ENCODE peak calls at places on chromosome 3, in five cellular contexts. E, Y, W, L and B are unnamed samples.

GRCh38 chr3:129576514-129577345 is 29.7 kb downstream of the PLXND1 start:
- DNase-seq in Y (no peak), E (no peak), W (no peak), L (peak; percentile 28), B (no peak)

GRCh38 chr3:12708584-12709192 is 44.8 kb upstream of the RAF1 start:
- DNase-seq in W (no peak), E (no peak), L (peak; percentile 46), Y (peak; percentile 94), B (no peak)

GRCh38 chr3:183968846-183969245 is 48.8 kb downstream of the ABCC5 start:
- DNase-seq in Y (peak; percentile 17), L (no peak), E (no peak), W (no peak), B (no peak)

GRCh38 chr3:190883973-190884832 is 21.7 kb upstream of the GMNC start:
- DNase-seq in L (peak; percentile 62), W (peak; percentile 41), E (peak; percentile 48), Y (peak; percentile 66), B (peak; percentile 54)

GRCh38 chr3:153624310-153625030 is 462.4 kb downstream of the RAP2B start:
- DNase-seq in L (no peak), Y (no peak), E (no peak), W (no peak), B (no peak)

GRCh38 chr3:187946031-187946691 is 200.9 kb upstream of the BCL6 start:
- DNase-seq in W (no peak), E (no peak), Y (peak; percentile 85), L (peak; percentile 70), B (no peak)

GRCh38 chr3:57646723-57647122 is 46.2 kb downstream of the DENND6A start:
- DNase-seq in E (peak; percentile 3), W (no peak), L (peak; percentile 20), Y (peak; percentile 27), B (no peak)

GRCh38 chr3:85890043-85890555 is 931.3 kb downstream of the CADM2 start:
- DNase-seq in L (no peak), E (no peak), Y (no peak), W (no peak), B (no peak)

GRCh38 chr3:16550305-16550675 is 36.8 kb upstream of the RFTN1 start:
- DNase-seq in Y (no peak), L (no peak), E (no peak), W (peak; percentile 48), B (no peak)

GRCh38 chr3:10888523-10889081 is 72.6 kb downstream of the SLC6A11 start:
- DNase-seq in L (no peak), W (no peak), E (no peak), Y (no peak), B (no peak)

GRCh38 chr3:115615001-115615447 is 8.3 kb upstream of the GAP43 start:
- DNase-seq in W (peak; percentile 50), Y (peak; percentile 11), L (peak; percentile 22), E (peak; percentile 9), B (no peak)

GRCh38 chr3:52006017-52006819 is 10.5 kb upstream of the RPL29 start:
- DNase-seq in Y (no peak), E (no peak), L (no peak), W (no peak), B (no peak)

GRCh38 chr3:59709702-59710555 is 660.1 kb upstream of the CFAP20DC start:
- DNase-seq in L (no peak), Y (no peak), W (no peak), E (no peak), B (no peak)

GRCh38 chr3:146747928-146748327 is 142.8 kb upstream of the PLSCR5 start:
- DNase-seq in E (no peak), L (peak; percentile 51), W (no peak), Y (peak; percentile 33), B (no peak)

GRCh38 chr3:195551381-195551978 is 8.4 kb upstream of the PPP1R2 start:
- DNase-seq in W (no peak), L (no peak), E (no peak), Y (no peak), B (no peak)

GRCh38 chr3:97384581-97384980 is 380.0 kb upstream of the ARL6 start:
- DNase-seq in L (no peak), E (no peak), W (no peak), Y (no peak), B (no peak)

GRCh38 chr3:158339638-158340037 is 229.7 kb downstream of the RSRC1 start:
- DNase-seq in E (no peak), L (no peak), W (no peak), Y (no peak), B (no peak)

GRCh38 chr3:136740351-136740957 is 11.7 kb downstream of the STAG1 start:
- DNase-seq in E (no peak), Y (no peak), L (no peak), W (no peak), B (no peak)

GRCh38 chr3:141257971-141258370 is 26.3 kb downstream of the PXYLP1 start:
- DNase-seq in L (no peak), E (no peak), W (no peak), Y (no peak), B (no peak)

GRCh38 chr3:146200461-146201220 is 39.7 kb upstream of the PLOD2 start:
- DNase-seq in Y (no peak), E (no peak), W (no peak), L (no peak), B (no peak)

GRCh38 chr3:182490601-182491485 is 302.5 kb upstream of the ATP11B start:
- DNase-seq in E (peak; percentile 2), L (peak; percentile 6), Y (no peak), W (no peak), B (peak; percentile 41)

GRCh38 chr3:69088033-69088432 is 3.3 kb downstream of the ARL6IP5 start:
- DNase-seq in W (no peak), E (no peak), L (peak; percentile 73), Y (peak; percentile 70), B (no peak)

GRCh38 chr3:172476339-172476738 is 28.1 kb upstream of the GHSR start:
- DNase-seq in L (peak; percentile 6), Y (no peak), E (no peak), W (no peak), B (no peak)

GRCh38 chr3:161031134-161031533 is 74.0 kb downstream of the B3GALNT1 start:
- DNase-seq in L (peak; percentile 26), Y (no peak), W (no peak), E (peak; percentile 92), B (no peak)

GRCh38 chr3:56894912-56895431 is 93.2 kb upstream of the ARHGEF3 start:
- DNase-seq in E (no peak), L (peak; percentile 20), Y (peak; percentile 55), W (no peak), B (no peak)

GRCh38 chr3:30659270-30660127 is 53.1 kb downstream of the TGFBR2 start:
- DNase-seq in L (peak; percentile 92), W (no peak), E (peak; percentile 64), Y (peak; percentile 97), B (no peak)

GRCh38 chr3:8595935-8596262 is 48.7 kb downstream of the SSUH2 start:
- DNase-seq in Y (no peak), L (no peak), W (no peak), E (no peak), B (no peak)

GRCh38 chr3:31405515-31405914 is 127.2 kb upstream of the STT3B start:
- DNase-seq in L (no peak), W (no peak), E (no peak), Y (no peak), B (no peak)

GRCh38 chr3:175601521-175601920 is 742.4 kb downstream of the NAALADL2 start:
- DNase-seq in E (no peak), W (no peak), L (no peak), Y (peak; percentile 44), B (no peak)

GRCh38 chr3:66412176-66412887 is 88.5 kb downstream of the LRIG1 start:
- DNase-seq in E (no peak), Y (no peak), W (no peak), L (no peak), B (no peak)

GRCh38 chr3:127718244-127718915 is 45.6 kb downstream of the ABTB1 start:
- DNase-seq in Y (no peak), L (no peak), W (no peak), E (no peak), B (no peak)
- H3K4me1 ChIP-seq in Y (peaks cover 6% of the 10 kb centered on the region), L (peaks cover 20% of the 10 kb centered on the region), W (peaks cover 7% of the 10 kb centered on the region), E (peaks cover 2% of the 10 kb centered on the region), B (peaks cover 24% of the 10 kb centered on the region)

GRCh38 chr3:14430706-14431470 is 28.5 kb downstream of the SLC6A6 start:
- DNase-seq in L (peak; percentile 54), Y (no peak), E (no peak), W (no peak), B (no peak)

GRCh38 chr3:14428087-14429067 is 26.0 kb downstream of the SLC6A6 start:
- DNase-seq in Y (no peak), W (no peak), L (no peak), E (no peak), B (no peak)

GRCh38 chr3:14431556-14431927 is 29.1 kb downstream of the SLC6A6 start:
- DNase-seq in L (no peak), Y (no peak), W (no peak), E (no peak), B (no peak)

GRCh38 chr3:14429237-14429636 is 26.8 kb downstream of the SLC6A6 start:
- DNase-seq in L (peak; percentile 63), E (no peak), Y (peak; percentile 43), W (no peak), B (no peak)

GRCh38 chr3:14429689-14430452 is 27.5 kb downstream of the SLC6A6 start:
- DNase-seq in E (no peak), L (no peak), W (no peak), Y (no peak), B (no peak)
- H3K9ac ChIP-seq in E (no peak overlapping the region), L (no peak overlapping the region), W (no peak overlapping the region), Y (no peak overlapping the region), B (no peak overlapping the region)

GRCh38 chr3:15333099-15333956 is 942 bp upstream of the SH3BP5 start:
- DNase-seq in L (no peak), W (no peak), Y (no peak), E (no peak), B (no peak)
- H4K8ac ChIP-seq in L (peak overlapping the region; percentile 99), W (no peak overlapping the region), Y (no peak overlapping the region), E (peak overlapping the region; percentile 85), B (no peak overlapping the region)

GRCh38 chr3:72319202-72320095 is 528.8 kb downstream of the SHQ1 start:
- DNase-seq in Y (peak; percentile 56), E (peak; percentile 53), L (peak; percentile 67), W (no peak), B (no peak)
- H3K4me1 ChIP-seq in Y (peaks cover 20% of the 10 kb centered on the region), E (peaks cover 7% of the 10 kb centered on the region), L (peaks cover 7% of the 10 kb centered on the region), W (no peaks in the 10 kb centered on the region), B (no peaks in the 10 kb centered on the region)

GRCh38 chr3:119240101-119240581 is 537 bp downstream of the B4GALT4 start:
- DNase-seq in Y (no peak), E (peak; percentile 13), L (peak; percentile 46), W (peak; percentile 45), B (peak; percentile 69)
- H3K9ac ChIP-seq in Y (peak overlapping the region; percentile 95), E (peak overlapping the region; percentile 97), L (peak overlapping the region; percentile 98), W (peak overlapping the region; percentile 78), B (peak overlapping the region; percentile 78)